ENCODE peak calls at places on chromosomes 5 and 9, in five cellular contexts. F is sigmoid colon, Z is coronary artery, D is GM23338, W is natural killer cell. V is an unnamed sample.

GRCh38 chr5:89769975-89770374 is 639.6 kb downstream of the CETN3 start:
- DNase-seq in F (no peak), Z (no peak), D (no peak), W (no peak), V (peak; percentile 39)

GRCh38 chr9:4421847-4422246 is 68.4 kb upstream of the SLC1A1 start:
- DNase-seq in F (no peak), Z (no peak), D (no peak), W (no peak), V (no peak)

GRCh38 chr5:146878471-146879172 is at the start of gene PPP2R2B:
- DNase-seq in F (peak; percentile 66), Z (peak; percentile 77), D (peak; percentile 80), W (no peak), V (peak; percentile 78)

GRCh38 chr5:151104795-151105194 is 24.0 kb upstream of the TNIP1 start:
- DNase-seq in F (peak; percentile 94), Z (no peak), D (no peak), W (no peak), V (no peak)

GRCh38 chr9:69253057-69253456 is 72.0 kb upstream of the ENTREP1 start:
- DNase-seq in F (no peak), Z (no peak), D (no peak), W (no peak), V (no peak)

GRCh38 chr9:115234094-115234493 is 116.1 kb upstream of the TNC start:
- DNase-seq in F (no peak), Z (no peak), D (no peak), W (no peak), V (no peak)

GRCh38 chr9:127931092-127931881 is 710 bp upstream of the PIP5KL1 start:
- DNase-seq in F (no peak), Z (no peak), D (peak; percentile 69), W (no peak), V (peak; percentile 78)

GRCh38 chr5:143495823-143496275 is 92.4 kb upstream of the NR3C1 start:
- DNase-seq in F (no peak), Z (no peak), D (no peak), W (no peak), V (no peak)

GRCh38 chr9:92661761-92662160 is 8.2 kb downstream of the IPPK start:
- DNase-seq in F (no peak), Z (no peak), D (no peak), W (no peak), V (no peak)

GRCh38 chr9:15243086-15243485 is 63.9 kb downstream of the TTC39B start:
- DNase-seq in F (no peak), Z (no peak), D (no peak), W (no peak), V (no peak)

GRCh38 chr9:104286792-104287191 is 192.7 kb downstream of the SMC2 start:
- DNase-seq in F (no peak), Z (no peak), D (no peak), W (no peak), V (no peak)

GRCh38 chr9:87451149-87451548 is 46.5 kb upstream of the DAPK1 start:
- DNase-seq in F (no peak), Z (no peak), D (no peak), W (no peak), V (no peak)

GRCh38 chr5:157038568-157039187 is 20.2 kb downstream of the HAVCR1 start:
- DNase-seq in F (no peak), Z (no peak), D (no peak), W (no peak), V (no peak)

GRCh38 chr5:305459-305858 is 16.1 kb upstream of the AHRR start:
- DNase-seq in F (no peak), Z (no peak), D (no peak), W (no peak), V (no peak)

GRCh38 chr5:6250121-6250520 is 128.2 kb downstream of the MED10 start:
- DNase-seq in F (no peak), Z (no peak), D (no peak), W (no peak), V (no peak)

GRCh38 chr5:170338933-170339779 is 41.6 kb upstream of the LCP2 start:
- DNase-seq in F (peak; percentile 12), Z (peak; percentile 65), D (peak; percentile 65), W (peak; percentile 49), V (peak; percentile 53)